ENCODE peak calls at places on chromosomes 1 and 21, in five cellular contexts. One of them, this sample, is unnamed. For H3K4me1, the result is how much of the 10 kb centered on the place peaks cover.

GRCh38 chr1:14689996-14690614 is 91.6 kb downstream of the KAZN start:
- DNase-seq in A549: no peak
- DNase-seq in IMR-90: no peak
- DNase-seq in body of pancreas: no peak
- DNase-seq in testis: no peak
- DNase-seq in this sample: no peak

GRCh38 chr21:34123609-34124008 is 50.2 kb downstream of the MRPS6 start:
- DNase-seq in body of pancreas: peak
- DNase-seq in A549: no peak
- DNase-seq in testis: no peak
- DNase-seq in IMR-90: no peak
- DNase-seq in this sample: no peak

GRCh38 chr1:116881879-116882520 is 27.7 kb upstream of the PTGFRN start:
- DNase-seq in testis: no peak
- DNase-seq in IMR-90: peak
- DNase-seq in body of pancreas: peak
- DNase-seq in A549: peak
- DNase-seq in this sample: no peak

GRCh38 chr1:94590203-94591137 is 48.9 kb upstream of the F3 start:
- DNase-seq in A549: no peak
- DNase-seq in body of pancreas: peak
- DNase-seq in testis: peak
- DNase-seq in IMR-90: peak
- DNase-seq in this sample: no peak

GRCh38 chr1:92502247-92502646 is 15.5 kb upstream of the GFI1 start:
- DNase-seq in testis: no peak
- DNase-seq in IMR-90: peak
- DNase-seq in body of pancreas: no peak
- DNase-seq in A549: no peak
- DNase-seq in this sample: no peak

GRCh38 chr1:244329591-244330317 is 122.0 kb downstream of the ADSS2 start:
- DNase-seq in IMR-90: no peak
- DNase-seq in A549: peak
- DNase-seq in body of pancreas: no peak
- DNase-seq in testis: no peak
- DNase-seq in this sample: no peak

GRCh38 chr1:8506995-8507615 is 189.2 kb downstream of the SLC45A1 start:
- DNase-seq in IMR-90: no peak
- DNase-seq in A549: no peak
- DNase-seq in body of pancreas: no peak
- DNase-seq in testis: no peak
- DNase-seq in this sample: no peak

GRCh38 chr1:178057863-178058576 is 35.9 kb upstream of the RASAL2 start:
- DNase-seq in A549: no peak
- DNase-seq in IMR-90: peak
- DNase-seq in testis: peak
- DNase-seq in body of pancreas: peak
- DNase-seq in this sample: peak

GRCh38 chr1:27402349-27402754 is 9.9 kb downstream of the GPR3 start:
- DNase-seq in testis: peak
- DNase-seq in body of pancreas: peak
- DNase-seq in A549: peak
- DNase-seq in IMR-90: peak
- DNase-seq in this sample: peak

GRCh38 chr1:12618661-12619395 is 818 bp upstream of the DHRS3 start:
- DNase-seq in A549: peak
- DNase-seq in testis: peak
- DNase-seq in body of pancreas: peak
- DNase-seq in IMR-90: peak
- DNase-seq in this sample: peak

GRCh38 chr1:6116137-6116536 is 64.0 kb downstream of the CHD5 start:
- DNase-seq in IMR-90: peak
- DNase-seq in body of pancreas: no peak
- DNase-seq in A549: peak
- DNase-seq in testis: no peak
- DNase-seq in this sample: no peak

GRCh38 chr1:119554188-119554587 is 47.2 kb downstream of the HSD3B1 start:
- DNase-seq in testis: peak
- DNase-seq in body of pancreas: peak
- DNase-seq in A549: no peak
- DNase-seq in IMR-90: peak
- DNase-seq in this sample: peak

GRCh38 chr1:176102700-176103244 is 104.3 kb downstream of the COP1 start:
- DNase-seq in A549: no peak
- DNase-seq in IMR-90: peak
- DNase-seq in testis: no peak
- DNase-seq in body of pancreas: no peak
- DNase-seq in this sample: no peak

GRCh38 chr1:54987830-54988705 is 7.6 kb downstream of the TMEM61 start:
- DNase-seq in A549: no peak
- DNase-seq in body of pancreas: no peak
- DNase-seq in IMR-90: peak
- DNase-seq in testis: no peak
- DNase-seq in this sample: no peak

GRCh38 chr1:19484793-19485361 is 462 bp downstream of the CAPZB start:
- DNase-seq in IMR-90: no peak
- DNase-seq in body of pancreas: peak
- DNase-seq in testis: no peak
- DNase-seq in A549: peak
- DNase-seq in this sample: no peak

DNA sequence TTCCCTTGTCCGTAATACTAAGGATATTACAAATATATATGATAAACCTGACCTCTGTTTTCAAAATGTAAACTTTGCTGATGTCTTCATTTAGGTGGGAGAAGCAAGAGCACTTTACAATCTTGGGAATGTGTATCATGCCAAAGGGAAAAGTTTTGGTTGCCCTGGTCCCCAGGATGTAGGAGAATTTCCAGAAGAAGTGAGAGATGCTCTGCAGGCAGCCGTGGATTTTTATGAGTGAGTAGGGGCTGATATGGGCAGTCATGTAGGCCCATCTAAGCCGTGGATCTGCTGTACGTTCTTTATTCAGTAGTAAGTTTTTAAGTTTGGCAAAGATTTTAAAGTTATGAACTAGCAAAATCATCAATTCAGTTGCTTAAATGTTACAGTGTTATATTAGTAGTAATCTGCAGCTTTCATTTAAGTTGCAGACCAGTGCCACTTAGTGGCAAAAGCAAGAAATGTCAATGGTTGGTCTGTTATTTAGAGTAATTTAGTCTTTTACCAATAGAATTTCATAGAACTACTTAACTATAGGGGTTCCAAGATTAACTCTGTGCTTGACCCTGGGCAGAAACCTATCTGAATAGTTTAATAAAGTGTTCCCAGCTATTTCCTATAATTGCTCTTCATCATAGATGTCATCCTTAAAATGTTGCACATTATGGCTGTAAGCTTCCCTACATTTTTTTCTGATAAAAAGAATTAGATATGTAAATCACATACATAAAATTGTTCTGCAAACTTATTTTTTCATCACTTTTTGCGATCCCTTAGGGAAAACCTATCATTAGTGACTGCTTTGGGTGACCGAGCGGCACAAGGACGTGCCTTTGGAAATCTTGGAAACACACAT is 21.3 kb downstream of the GPSM2 start:
- DNase-seq in A549: peak
- DNase-seq in IMR-90: peak
- DNase-seq in testis: peak
- DNase-seq in body of pancreas: peak
- DNase-seq in this sample: no peak
- TF ChIP-seq POLR2A in A549: no peak
- TF ChIP-seq POLR2A in IMR-90: no peak
- TF ChIP-seq POLR2A in testis: no peak
- TF ChIP-seq POLR2A in body of pancreas: no peak
- TF ChIP-seq POLR2A in this sample: no peak

GRCh38 chr21:21226472-21226871 is 228.3 kb downstream of the NCAM2 start:
- DNase-seq in body of pancreas: no peak
- DNase-seq in IMR-90: peak
- DNase-seq in A549: no peak
- DNase-seq in testis: no peak
- DNase-seq in this sample: no peak

GRCh38 chr21:21236981-21237380 is 238.8 kb downstream of the NCAM2 start:
- DNase-seq in A549: no peak
- DNase-seq in body of pancreas: no peak
- DNase-seq in IMR-90: no peak
- DNase-seq in testis: no peak
- DNase-seq in this sample: no peak

GRCh38 chr21:21230672-21231071 is 232.5 kb downstream of the NCAM2 start:
- DNase-seq in body of pancreas: no peak
- DNase-seq in IMR-90: peak
- DNase-seq in A549: no peak
- DNase-seq in testis: no peak
- DNase-seq in this sample: no peak

GRCh38 chr21:21232320-21232719 is 234.1 kb downstream of the NCAM2 start:
- DNase-seq in IMR-90: peak
- DNase-seq in body of pancreas: no peak
- DNase-seq in testis: peak
- DNase-seq in A549: no peak
- DNase-seq in this sample: no peak
- TF ChIP-seq CTCF in IMR-90: peak
- TF ChIP-seq CTCF in body of pancreas: peak
- TF ChIP-seq CTCF in testis: peak
- TF ChIP-seq CTCF in A549: no peak
- TF ChIP-seq CTCF in this sample: peak

GRCh38 chr1:107622540-107622939 is 342.4 kb downstream of the VAV3 start:
- DNase-seq in IMR-90: no peak
- DNase-seq in testis: no peak
- DNase-seq in body of pancreas: no peak
- DNase-seq in A549: no peak
- DNase-seq in this sample: no peak

GRCh38 chr1:107620753-107621152 is 344.2 kb downstream of the VAV3 start:
- DNase-seq in body of pancreas: no peak
- DNase-seq in A549: no peak
- DNase-seq in testis: no peak
- DNase-seq in IMR-90: no peak
- DNase-seq in this sample: no peak

GRCh38 chr1:107623431-107623830 is 341.5 kb downstream of the VAV3 start:
- DNase-seq in body of pancreas: no peak
- DNase-seq in testis: no peak
- DNase-seq in A549: no peak
- DNase-seq in IMR-90: no peak
- DNase-seq in this sample: no peak

GRCh38 chr1:107625405-107626029 is 339.5 kb downstream of the VAV3 start:
- DNase-seq in body of pancreas: no peak
- DNase-seq in A549: no peak
- DNase-seq in testis: no peak
- DNase-seq in IMR-90: no peak
- DNase-seq in this sample: no peak

GRCh38 chr1:107622975-107623374 is 342.0 kb downstream of the VAV3 start:
- DNase-seq in body of pancreas: no peak
- DNase-seq in testis: no peak
- DNase-seq in IMR-90: peak
- DNase-seq in A549: no peak
- DNase-seq in this sample: no peak
- H3K4me1 ChIP-seq in body of pancreas: under half
- H3K4me1 ChIP-seq in testis: under half
- H3K4me1 ChIP-seq in IMR-90: under half
- H3K4me1 ChIP-seq in A549: under half
- H3K4me1 ChIP-seq in this sample: under half

GRCh38 chr1:85201340-85202091 is 700 bp upstream of the SYDE2 start:
- DNase-seq in IMR-90: peak
- DNase-seq in A549: peak
- DNase-seq in body of pancreas: peak
- DNase-seq in testis: peak
- DNase-seq in this sample: peak
- TF ChIP-seq POLR2A in IMR-90: peak
- TF ChIP-seq POLR2A in A549: peak
- TF ChIP-seq POLR2A in body of pancreas: peak
- TF ChIP-seq POLR2A in testis: no peak
- TF ChIP-seq POLR2A in this sample: peak

DNA sequence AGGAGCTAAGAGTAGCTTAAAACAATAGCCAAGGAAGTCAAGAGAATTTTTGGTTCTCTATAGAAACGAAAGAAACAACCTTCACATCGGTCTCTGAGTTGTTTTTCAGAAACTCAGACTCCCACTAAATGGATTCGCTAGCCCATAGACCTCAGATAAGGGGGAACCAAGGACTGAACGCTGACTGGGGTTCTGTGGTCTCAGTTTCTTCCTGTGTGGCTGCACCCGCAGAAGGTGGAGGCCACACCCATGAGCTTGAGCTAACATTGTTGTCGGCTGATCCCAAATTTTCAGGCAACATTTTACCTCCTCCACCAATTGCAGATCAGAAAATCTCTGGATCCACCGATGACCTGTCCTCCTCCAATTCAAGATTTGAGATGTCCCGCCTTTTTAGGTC is 456.1 kb downstream of the AJAP1 start:
- DNase-seq in IMR-90: no peak
- DNase-seq in testis: no peak
- DNase-seq in body of pancreas: no peak
- DNase-seq in A549: no peak
- DNase-seq in this sample: no peak
- TF ChIP-seq CTCF in IMR-90: no peak
- TF ChIP-seq CTCF in testis: no peak
- TF ChIP-seq CTCF in body of pancreas: no peak
- TF ChIP-seq CTCF in A549: no peak
- TF ChIP-seq CTCF in this sample: no peak

DNA sequence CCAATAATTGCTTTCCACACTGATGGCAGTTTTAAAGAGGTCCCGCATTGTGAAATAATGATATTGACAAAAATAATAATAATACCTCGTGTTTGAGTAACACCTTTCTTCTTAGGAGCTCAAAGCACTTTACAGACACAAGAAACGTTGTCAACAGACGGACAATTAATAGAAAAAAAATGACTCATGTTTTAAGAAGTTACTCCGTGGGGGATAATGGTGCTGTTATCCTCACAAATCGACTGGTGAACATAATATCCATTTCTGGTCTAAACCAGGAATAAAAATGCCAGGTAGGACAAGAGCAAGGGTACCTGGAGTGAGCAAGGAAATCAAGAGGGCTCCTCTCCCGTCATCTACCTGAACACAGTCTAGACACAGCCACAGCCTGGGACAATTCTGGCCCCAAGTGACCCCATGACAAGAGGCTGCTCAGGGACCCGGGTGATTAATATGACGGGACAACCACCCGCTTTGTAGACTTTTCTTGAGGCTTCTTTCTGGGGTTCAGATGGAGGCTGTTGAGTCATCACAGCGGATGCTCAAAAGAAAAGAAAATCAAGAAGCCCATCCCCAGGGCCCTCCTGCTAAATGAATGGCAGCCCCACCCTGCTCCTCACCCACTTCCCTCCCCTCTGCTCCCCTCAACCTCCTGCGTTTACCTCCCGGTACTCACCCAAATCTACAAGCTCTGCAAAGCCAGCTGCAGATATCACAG is 146.2 kb upstream of the IRF2BP2 start:
- DNase-seq in testis: no peak
- DNase-seq in IMR-90: peak
- DNase-seq in A549: no peak
- DNase-seq in body of pancreas: no peak
- DNase-seq in this sample: no peak
- H3K4me1 ChIP-seq in testis: under half
- H3K4me1 ChIP-seq in IMR-90: under half
- H3K4me1 ChIP-seq in A549: under half
- H3K4me1 ChIP-seq in body of pancreas: under half
- H3K4me1 ChIP-seq in this sample: under half

This sample was measured in tibial nerve.